ENCODE peak calls at places on chromosomes 5 and 9, in ten cellular contexts. One of them, this sample, is unnamed. For H3K4me1 and H3K27me3, the result is how much of the 10 kb centered on the place peaks cover.

GRCh38 chr5:111697881-111698757 is 58.9 kb downstream of the NREP start:
- DNase-seq in endodermal cell: peak
- DNase-seq in pancreas: no peak
- DNase-seq in sigmoid colon: no peak
- DNase-seq in testis: no peak
- DNase-seq in Panc1: no peak
- DNase-seq in Peyer's patch: no peak
- DNase-seq in suprapubic skin: no peak
- DNase-seq in breast epithelium: no peak
- DNase-seq in ovary: no peak
- DNase-seq in this sample: no peak

GRCh38 chr5:127838661-127839060 is 135.5 kb downstream of the CCDC192 start:
- DNase-seq in Panc1: no peak
- DNase-seq in sigmoid colon: no peak
- DNase-seq in Peyer's patch: no peak
- DNase-seq in breast epithelium: no peak
- DNase-seq in ovary: no peak
- DNase-seq in testis: no peak
- DNase-seq in endodermal cell: peak
- DNase-seq in pancreas: no peak
- DNase-seq in suprapubic skin: no peak
- DNase-seq in this sample: no peak

GRCh38 chr5:153742071-153742470 is 251.6 kb downstream of the GRIA1 start:
- DNase-seq in sigmoid colon: no peak
- DNase-seq in suprapubic skin: no peak
- DNase-seq in Peyer's patch: no peak
- DNase-seq in pancreas: no peak
- DNase-seq in testis: no peak
- DNase-seq in breast epithelium: no peak
- DNase-seq in ovary: no peak
- DNase-seq in endodermal cell: no peak
- DNase-seq in Panc1: no peak
- DNase-seq in this sample: no peak

GRCh38 chr5:55232194-55232984 is 1.0 kb downstream of the CCNO start:
- DNase-seq in sigmoid colon: no peak
- DNase-seq in pancreas: peak
- DNase-seq in suprapubic skin: no peak
- DNase-seq in breast epithelium: no peak
- DNase-seq in ovary: peak
- DNase-seq in Panc1: no peak
- DNase-seq in Peyer's patch: peak
- DNase-seq in endodermal cell: peak
- DNase-seq in testis: peak
- DNase-seq in this sample: no peak

GRCh38 chr5:28301676-28302075 is 1263.3 kb upstream of the CDH9 start:
- DNase-seq in testis: no peak
- DNase-seq in sigmoid colon: no peak
- DNase-seq in endodermal cell: no peak
- DNase-seq in Peyer's patch: no peak
- DNase-seq in Panc1: peak
- DNase-seq in pancreas: no peak
- DNase-seq in suprapubic skin: no peak
- DNase-seq in ovary: no peak
- DNase-seq in breast epithelium: no peak
- DNase-seq in this sample: no peak

GRCh38 chr5:90866333-90866732 is 307.7 kb downstream of the ADGRV1 start:
- DNase-seq in endodermal cell: no peak
- DNase-seq in suprapubic skin: no peak
- DNase-seq in Panc1: peak
- DNase-seq in ovary: no peak
- DNase-seq in Peyer's patch: no peak
- DNase-seq in sigmoid colon: no peak
- DNase-seq in pancreas: no peak
- DNase-seq in testis: no peak
- DNase-seq in breast epithelium: no peak
- DNase-seq in this sample: no peak

GRCh38 chr9:112711050-112711689 is 6.7 kb downstream of the INIP start:
- DNase-seq in sigmoid colon: no peak
- DNase-seq in endodermal cell: peak
- DNase-seq in Panc1: no peak
- DNase-seq in suprapubic skin: no peak
- DNase-seq in pancreas: no peak
- DNase-seq in breast epithelium: no peak
- DNase-seq in ovary: no peak
- DNase-seq in testis: no peak
- DNase-seq in Peyer's patch: no peak
- DNase-seq in this sample: no peak

GRCh38 chr5:173910215-173910614 is 22.1 kb downstream of the CPEB4 start:
- DNase-seq in breast epithelium: no peak
- DNase-seq in suprapubic skin: no peak
- DNase-seq in testis: no peak
- DNase-seq in Panc1: no peak
- DNase-seq in ovary: no peak
- DNase-seq in endodermal cell: no peak
- DNase-seq in pancreas: no peak
- DNase-seq in Peyer's patch: no peak
- DNase-seq in sigmoid colon: no peak
- DNase-seq in this sample: no peak

GRCh38 chr9:27112235-27112634 is 3.2 kb downstream of the TEK start:
- DNase-seq in sigmoid colon: no peak
- DNase-seq in breast epithelium: no peak
- DNase-seq in Panc1: no peak
- DNase-seq in testis: no peak
- DNase-seq in suprapubic skin: no peak
- DNase-seq in ovary: no peak
- DNase-seq in endodermal cell: no peak
- DNase-seq in pancreas: no peak
- DNase-seq in Peyer's patch: no peak
- DNase-seq in this sample: no peak

GRCh38 chr9:20403346-20403745 is 219.0 kb downstream of the MLLT3 start:
- DNase-seq in Peyer's patch: no peak
- DNase-seq in testis: no peak
- DNase-seq in suprapubic skin: no peak
- DNase-seq in endodermal cell: no peak
- DNase-seq in pancreas: no peak
- DNase-seq in sigmoid colon: no peak
- DNase-seq in Panc1: no peak
- DNase-seq in breast epithelium: no peak
- DNase-seq in ovary: no peak
- DNase-seq in this sample: no peak

GRCh38 chr5:94693043-94693822 is 74.8 kb downstream of the SLF1 start:
- DNase-seq in sigmoid colon: no peak
- DNase-seq in pancreas: no peak
- DNase-seq in Panc1: peak
- DNase-seq in Peyer's patch: no peak
- DNase-seq in endodermal cell: no peak
- DNase-seq in breast epithelium: no peak
- DNase-seq in ovary: no peak
- DNase-seq in testis: no peak
- DNase-seq in suprapubic skin: no peak
- DNase-seq in this sample: no peak

GRCh38 chr5:144332265-144332664 is 161.6 kb downstream of the KCTD16 start:
- DNase-seq in endodermal cell: peak
- DNase-seq in breast epithelium: no peak
- DNase-seq in pancreas: peak
- DNase-seq in Panc1: no peak
- DNase-seq in Peyer's patch: no peak
- DNase-seq in suprapubic skin: no peak
- DNase-seq in ovary: no peak
- DNase-seq in testis: no peak
- DNase-seq in sigmoid colon: no peak
- DNase-seq in this sample: no peak

GRCh38 chr9:6415266-6415665 is 2.3 kb downstream of the UHRF2 start:
- DNase-seq in Panc1: no peak
- DNase-seq in testis: no peak
- DNase-seq in breast epithelium: no peak
- DNase-seq in Peyer's patch: no peak
- DNase-seq in ovary: no peak
- DNase-seq in sigmoid colon: no peak
- DNase-seq in endodermal cell: no peak
- DNase-seq in pancreas: no peak
- DNase-seq in suprapubic skin: no peak
- DNase-seq in this sample: no peak

GRCh38 chr5:125668904-125669303 is 754.3 kb upstream of the GRAMD2B start:
- DNase-seq in endodermal cell: peak
- DNase-seq in pancreas: no peak
- DNase-seq in sigmoid colon: no peak
- DNase-seq in Peyer's patch: no peak
- DNase-seq in breast epithelium: no peak
- DNase-seq in testis: no peak
- DNase-seq in ovary: no peak
- DNase-seq in Panc1: no peak
- DNase-seq in suprapubic skin: no peak
- DNase-seq in this sample: no peak

DNA sequence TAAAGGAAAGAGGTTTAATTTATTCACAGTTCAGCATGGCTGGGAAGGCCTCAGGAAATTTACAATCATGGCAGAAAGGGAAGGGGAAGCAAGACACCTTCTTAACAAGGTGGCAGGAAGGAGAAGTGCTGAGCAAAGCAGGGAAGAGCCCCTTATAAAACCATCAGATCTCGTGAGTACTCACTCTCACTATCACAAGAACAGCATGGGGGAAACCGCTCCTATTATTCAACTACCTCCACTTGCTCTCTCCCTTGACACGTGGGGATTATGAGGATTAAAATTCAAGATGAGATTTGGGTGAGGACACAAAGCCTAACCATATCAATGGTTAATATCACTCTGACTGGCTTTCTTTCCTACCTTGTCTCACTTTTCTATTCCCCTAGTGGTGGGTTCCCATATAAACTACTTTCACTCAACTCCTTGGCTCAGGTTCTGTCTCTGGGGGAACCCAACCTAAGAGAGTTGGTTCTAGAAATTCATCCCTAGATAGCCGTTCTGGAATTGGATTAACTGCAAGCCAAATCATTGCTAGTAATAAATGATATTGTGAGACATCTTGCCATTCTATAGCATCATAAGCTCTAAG is 749.8 kb upstream of the GRAMD2B start:
- DNase-seq in pancreas: no peak
- DNase-seq in breast epithelium: no peak
- DNase-seq in Panc1: no peak
- DNase-seq in Peyer's patch: no peak
- DNase-seq in suprapubic skin: no peak
- DNase-seq in sigmoid colon: no peak
- DNase-seq in testis: no peak
- DNase-seq in endodermal cell: peak
- DNase-seq in ovary: no peak
- DNase-seq in this sample: no peak
- TF ChIP-seq CTCF in pancreas: no peak
- TF ChIP-seq CTCF in breast epithelium: no peak
- TF ChIP-seq CTCF in Panc1: no peak
- TF ChIP-seq CTCF in Peyer's patch: no peak
- TF ChIP-seq CTCF in suprapubic skin: no peak
- TF ChIP-seq CTCF in sigmoid colon: no peak
- TF ChIP-seq CTCF in testis: no peak
- TF ChIP-seq CTCF in endodermal cell: peak
- TF ChIP-seq CTCF in ovary: no peak
- TF ChIP-seq CTCF in this sample: peak

GRCh38 chr5:119353213-119353612 is 2.6 kb upstream of the TNFAIP8 start:
- DNase-seq in ovary: no peak
- DNase-seq in testis: no peak
- DNase-seq in sigmoid colon: no peak
- DNase-seq in suprapubic skin: no peak
- DNase-seq in breast epithelium: no peak
- DNase-seq in pancreas: no peak
- DNase-seq in Panc1: no peak
- DNase-seq in endodermal cell: no peak
- DNase-seq in Peyer's patch: no peak
- DNase-seq in this sample: no peak
- H3K4me1 ChIP-seq in ovary: under half
- H3K4me1 ChIP-seq in testis: under half
- H3K4me1 ChIP-seq in sigmoid colon: under half
- H3K4me1 ChIP-seq in suprapubic skin: under half
- H3K4me1 ChIP-seq in breast epithelium: under half
- H3K4me1 ChIP-seq in pancreas: under half
- H3K4me1 ChIP-seq in Panc1: under half
- H3K4me1 ChIP-seq in endodermal cell: under half
- H3K4me1 ChIP-seq in Peyer's patch: under half
- H3K4me1 ChIP-seq in this sample: under half

DNA sequence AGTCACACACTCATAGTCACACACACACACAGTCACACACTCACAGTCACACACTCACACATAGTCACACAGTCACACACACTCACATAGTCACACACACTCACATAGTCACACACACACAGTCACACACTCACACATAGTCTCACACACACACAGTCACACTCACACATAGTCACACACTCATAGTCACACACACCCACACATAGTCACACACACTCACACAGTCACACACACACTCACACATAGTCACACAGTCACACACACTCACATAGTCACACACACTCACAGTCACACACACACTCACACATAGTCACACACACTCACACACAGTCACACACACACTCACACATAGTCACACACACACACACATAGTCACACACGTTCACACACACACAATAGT is 4.1 kb downstream of the OLFM1 start:
- DNase-seq in sigmoid colon: no peak
- DNase-seq in testis: no peak
- DNase-seq in breast epithelium: no peak
- DNase-seq in Peyer's patch: no peak
- DNase-seq in suprapubic skin: no peak
- DNase-seq in pancreas: no peak
- DNase-seq in endodermal cell: no peak
- DNase-seq in Panc1: no peak
- DNase-seq in ovary: no peak
- DNase-seq in this sample: no peak
- H3K27me3 ChIP-seq in sigmoid colon: under half
- H3K27me3 ChIP-seq in testis: under half
- H3K27me3 ChIP-seq in breast epithelium: under half
- H3K27me3 ChIP-seq in Peyer's patch: under half
- H3K27me3 ChIP-seq in suprapubic skin: under half
- H3K27me3 ChIP-seq in pancreas: under half
- H3K27me3 ChIP-seq in endodermal cell: under half
- H3K27me3 ChIP-seq in Panc1: under half
- H3K27me3 ChIP-seq in ovary: under half
- H3K27me3 ChIP-seq in this sample: under half

DNA sequence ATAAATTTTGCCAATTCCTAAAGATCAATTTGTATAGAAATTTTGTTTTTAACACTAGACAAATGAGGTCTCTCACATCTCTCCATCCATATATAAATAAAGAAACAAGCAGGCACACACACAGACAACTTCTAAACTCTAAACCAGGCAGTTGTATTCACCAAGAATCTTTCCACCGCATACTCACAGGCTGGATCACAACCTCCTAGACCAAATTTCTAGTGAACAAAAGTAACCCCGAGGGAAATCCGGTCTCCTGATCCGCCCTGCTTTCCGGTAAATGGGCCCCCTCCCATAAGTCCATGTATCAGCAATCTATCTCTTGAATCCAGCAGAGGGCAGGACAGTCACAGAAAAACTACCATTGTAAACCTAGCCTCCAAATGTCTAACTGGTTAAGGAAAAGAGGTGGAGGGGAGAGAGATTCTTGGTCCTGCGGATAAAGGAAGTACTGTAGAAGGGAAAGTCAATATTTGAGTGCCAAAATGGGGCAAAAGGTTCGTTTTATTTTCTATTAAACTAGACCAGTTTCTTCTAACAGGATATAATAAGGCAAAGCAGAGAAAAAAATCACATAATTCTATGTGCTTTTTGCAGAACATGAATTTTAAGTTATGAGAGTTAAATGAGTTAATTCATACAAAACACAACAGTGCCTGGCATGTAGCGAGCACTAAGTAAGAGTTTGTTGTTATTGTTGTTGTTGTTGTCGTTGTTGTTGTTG is 4.8 kb upstream of the SMU1 start:
- DNase-seq in suprapubic skin: no peak
- DNase-seq in Panc1: peak
- DNase-seq in Peyer's patch: no peak
- DNase-seq in ovary: no peak
- DNase-seq in endodermal cell: peak
- DNase-seq in pancreas: peak
- DNase-seq in testis: peak
- DNase-seq in sigmoid colon: peak
- DNase-seq in breast epithelium: no peak
- DNase-seq in this sample: no peak
- TF ChIP-seq CTCF in suprapubic skin: peak
- TF ChIP-seq CTCF in Panc1: peak
- TF ChIP-seq CTCF in Peyer's patch: peak
- TF ChIP-seq CTCF in ovary: peak
- TF ChIP-seq CTCF in endodermal cell: peak
- TF ChIP-seq CTCF in pancreas: peak
- TF ChIP-seq CTCF in testis: peak
- TF ChIP-seq CTCF in sigmoid colon: peak
- TF ChIP-seq CTCF in breast epithelium: peak
- TF ChIP-seq CTCF in this sample: peak

This sample was measured in right atrium auricular region.